ENCODE peak calls at places on chromosome 20, in seven cellular contexts. Q is HepG2, I is K562, Z is HCT116, X is H1, S is SK-N-SH, C is GM12878. L is an unnamed sample.

GRCh38 chr20:10239954-10240353 is 21.3 kb downstream of the SNAP25 start:
- DNase-seq in Q (peak), I (no peak), Z (no peak), X (no peak), S (no peak), C (no peak), L (peak)

GRCh38 chr20:59242714-59243626 is 57.4 kb upstream of the EDN3 start:
- DNase-seq in Q (no peak), I (no peak), Z (no peak), X (no peak), S (no peak), C (no peak), L (no peak)

GRCh38 chr20:57895161-57895855 is 185.5 kb upstream of the PMEPA1 start:
- DNase-seq in Q (no peak), I (no peak), Z (no peak), X (no peak), S (no peak), C (no peak), L (no peak)

GRCh38 chr20:58963060-58963584 is 17.9 kb upstream of the NELFCD start:
- DNase-seq in Q (no peak), I (no peak), Z (no peak), X (no peak), S (peak), C (no peak), L (no peak)

GRCh38 chr20:54623923-54624569 is 148.7 kb downstream of the DOK5 start:
- DNase-seq in Q (no peak), I (no peak), Z (no peak), X (no peak), S (no peak), C (no peak), L (no peak)

GRCh38 chr20:10213526-10213925 is 5.1 kb upstream of the SNAP25 start:
- DNase-seq in Q (no peak), I (no peak), Z (no peak), X (no peak), S (no peak), C (no peak), L (no peak)

GRCh38 chr20:31517373-31517772 is 3.1 kb downstream of the HM13 start:
- DNase-seq in Q (peak), I (peak), Z (peak), X (peak), S (peak), C (no peak), L (no peak)

GRCh38 chr20:11553603-11554002 is 364.1 kb upstream of the BTBD3 start:
- DNase-seq in Q (peak), I (no peak), Z (no peak), X (no peak), S (no peak), C (no peak), L (peak)

GRCh38 chr20:58690351-58690750 is 2.2 kb upstream of the NPEPL1 start:
- DNase-seq in Q (no peak), I (no peak), Z (no peak), X (no peak), S (no peak), C (no peak), L (no peak)

GRCh38 chr20:11993886-11994466 is 76.3 kb downstream of the BTBD3 start:
- DNase-seq in Q (no peak), I (no peak), Z (no peak), X (no peak), S (no peak), C (no peak), L (no peak)

GRCh38 chr20:21520702-21521595 is 7.1 kb upstream of the NKX2-2 start:
- DNase-seq in Q (no peak), I (no peak), Z (no peak), X (no peak), S (peak), C (no peak), L (no peak)

GRCh38 chr20:33539129-33539528 is 49.2 kb downstream of the CBFA2T2 start:
- DNase-seq in Q (peak), I (no peak), Z (no peak), X (no peak), S (no peak), C (no peak), L (peak)

GRCh38 chr20:2741463-2741862 is 48.9 kb downstream of the EBF4 start:
- DNase-seq in Q (no peak), I (no peak), Z (no peak), X (no peak), S (no peak), C (no peak), L (no peak)

GRCh38 chr20:326645-327031 is 1.3 kb downstream of the SOX12 start:
- DNase-seq in Q (no peak), I (no peak), Z (no peak), X (no peak), S (no peak), C (no peak), L (peak)

GRCh38 chr20:438581-439469 is 23.5 kb downstream of the TBC1D20 start:
- DNase-seq in Q (no peak), I (no peak), Z (no peak), X (no peak), S (no peak), C (peak), L (no peak)

GRCh38 chr20:59785118-59785959 is 148.1 kb downstream of the SYCP2 start:
- DNase-seq in Q (no peak), I (no peak), Z (no peak), X (no peak), S (no peak), C (no peak), L (no peak)

GRCh38 chr20:25225642-25226432 is 22.0 kb upstream of the PYGB start:
- DNase-seq in Q (no peak), I (no peak), Z (no peak), X (no peak), S (peak), C (no peak), L (no peak)

GRCh38 chr20:36004045-36004444 is 35.7 kb downstream of the CNBD2 start:
- DNase-seq in Q (no peak), I (no peak), Z (no peak), X (no peak), S (no peak), C (no peak), L (no peak)

GRCh38 chr20:58378056-58378455 is 11.0 kb upstream of the VAPB start:
- DNase-seq in Q (no peak), I (no peak), Z (no peak), X (no peak), S (no peak), C (no peak), L (no peak)

GRCh38 chr20:43994486-43995100 is 79.9 kb downstream of the TOX2 start:
- DNase-seq in Q (no peak), I (no peak), Z (no peak), X (no peak), S (peak), C (no peak), L (no peak)

GRCh38 chr20:58075565-58075964 is 152.9 kb downstream of the ANKRD60 start:
- DNase-seq in Q (no peak), I (no peak), Z (no peak), X (peak), S (peak), C (no peak), L (no peak)

GRCh38 chr20:45358282-45359068 is 4.5 kb upstream of the SYS1 start:
- DNase-seq in Q (peak), I (no peak), Z (no peak), X (no peak), S (no peak), C (no peak), L (no peak)

GRCh38 chr20:52031574-52032303 is 159.8 kb downstream of the ZFP64 start:
- DNase-seq in Q (peak), I (no peak), Z (no peak), X (no peak), S (no peak), C (no peak), L (no peak)

GRCh38 chr20:59772931-59773913 is 160.2 kb downstream of the SYCP2 start:
- DNase-seq in Q (no peak), I (no peak), Z (no peak), X (no peak), S (no peak), C (no peak), L (no peak)

GRCh38 chr20:62987114-62987513 is 19.6 kb downstream of the BHLHE23 start:
- DNase-seq in Q (no peak), I (no peak), Z (no peak), X (no peak), S (no peak), C (no peak), L (no peak)

GRCh38 chr20:62991196-62991807 is 15.5 kb downstream of the BHLHE23 start:
- DNase-seq in Q (no peak), I (no peak), Z (no peak), X (no peak), S (no peak), C (no peak), L (no peak)

GRCh38 chr20:62991863-62992262 is 14.9 kb downstream of the BHLHE23 start:
- DNase-seq in Q (no peak), I (no peak), Z (no peak), X (no peak), S (no peak), C (no peak), L (no peak)

GRCh38 chr20:62990306-62990825 is 16.4 kb downstream of the BHLHE23 start:
- DNase-seq in Q (no peak), I (no peak), Z (no peak), X (no peak), S (no peak), C (no peak), L (no peak)

GRCh38 chr20:62989201-62989601 is 17.6 kb downstream of the BHLHE23 start:
- DNase-seq in Q (no peak), I (no peak), Z (no peak), X (no peak), S (no peak), C (no peak), L (no peak)
- TF ChIP-seq JUND in Q (no peak), I (no peak), Z (no peak), X (no peak), S (no peak), C (no peak), L (no peak)

GRCh38 chr20:47686545-47686944 is 98.7 kb downstream of the SULF2 start:
- DNase-seq in Q (no peak), I (no peak), Z (no peak), X (no peak), S (no peak), C (no peak), L (no peak)

GRCh38 chr20:47687095-47687987 is 97.9 kb downstream of the SULF2 start:
- DNase-seq in Q (no peak), I (no peak), Z (no peak), X (no peak), S (no peak), C (no peak), L (no peak)

GRCh38 chr20:47682916-47683315 is 102.4 kb downstream of the SULF2 start:
- DNase-seq in Q (no peak), I (no peak), Z (no peak), X (no peak), S (no peak), C (no peak), L (no peak)

GRCh38 chr20:47681977-47682812 is 103.1 kb downstream of the SULF2 start:
- DNase-seq in Q (peak), I (no peak), Z (no peak), X (no peak), S (no peak), C (no peak), L (no peak)

DNA sequence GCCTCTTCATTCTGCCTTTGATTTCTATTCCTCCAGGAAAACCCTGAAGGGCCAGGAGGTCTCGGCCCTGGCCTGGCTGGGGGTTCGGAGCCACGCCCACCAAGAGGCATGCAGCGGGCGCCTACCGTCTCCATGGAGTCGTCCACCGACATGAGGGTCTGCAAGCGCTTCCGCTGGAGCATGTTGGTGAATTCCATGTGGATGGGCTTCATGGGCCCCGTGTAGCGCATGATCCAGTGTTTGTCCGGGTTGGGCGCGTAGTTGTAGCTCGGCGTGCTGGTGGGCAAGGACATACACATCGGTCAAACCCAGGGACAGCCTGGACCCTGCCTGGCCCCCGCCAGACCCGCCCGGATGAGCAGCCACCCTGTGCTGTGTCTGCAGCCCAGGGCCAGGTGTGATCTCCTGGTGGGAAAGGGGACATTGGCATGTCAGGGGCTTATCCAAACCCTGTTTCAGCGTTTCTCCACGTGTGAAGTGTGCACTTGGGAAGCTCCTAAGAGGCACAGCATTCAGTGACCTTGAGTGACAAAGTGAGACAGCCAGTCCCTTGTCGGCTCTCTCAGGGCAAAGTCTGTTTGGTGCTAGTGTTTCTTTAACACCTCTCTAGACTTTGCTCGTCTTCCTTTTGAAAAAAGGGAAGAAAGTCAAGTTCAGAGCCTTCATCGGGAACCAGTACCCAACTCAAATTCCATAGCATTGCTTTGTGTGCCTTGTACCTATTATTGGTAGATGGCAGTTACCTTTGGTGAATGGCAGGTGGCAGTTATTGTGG is 100.8 kb downstream of the SULF2 start:
- DNase-seq in Q (peak), I (no peak), Z (no peak), X (no peak), S (no peak), C (no peak), L (no peak)
- TF ChIP-seq JUND in Q (no peak), I (no peak), Z (no peak), X (no peak), S (no peak), C (no peak), L (no peak)

GRCh38 chr20:4156411-4156810 is 141.1 kb upstream of the RNF24 start:
- DNase-seq in Q (no peak), I (no peak), Z (no peak), X (no peak), S (no peak), C (no peak), L (peak)

GRCh38 chr20:4153661-4154238 is 138.4 kb upstream of the RNF24 start:
- DNase-seq in Q (no peak), I (no peak), Z (no peak), X (no peak), S (no peak), C (no peak), L (no peak)

GRCh38 chr20:4157516-4157915 is 142.2 kb upstream of the RNF24 start:
- DNase-seq in Q (no peak), I (no peak), Z (no peak), X (no peak), S (no peak), C (no peak), L (no peak)

GRCh38 chr20:4154958-4155411 is 139.6 kb upstream of the RNF24 start:
- DNase-seq in Q (no peak), I (peak), Z (no peak), X (no peak), S (no peak), C (no peak), L (no peak)

GRCh38 chr20:4155953-4156352 is 140.6 kb upstream of the RNF24 start:
- DNase-seq in Q (no peak), I (no peak), Z (no peak), X (no peak), S (no peak), C (no peak), L (no peak)
- TF ChIP-seq JUND in Q (no peak), I (no peak), Z (no peak), X (no peak), S (no peak), C (no peak), L (no peak)

DNA sequence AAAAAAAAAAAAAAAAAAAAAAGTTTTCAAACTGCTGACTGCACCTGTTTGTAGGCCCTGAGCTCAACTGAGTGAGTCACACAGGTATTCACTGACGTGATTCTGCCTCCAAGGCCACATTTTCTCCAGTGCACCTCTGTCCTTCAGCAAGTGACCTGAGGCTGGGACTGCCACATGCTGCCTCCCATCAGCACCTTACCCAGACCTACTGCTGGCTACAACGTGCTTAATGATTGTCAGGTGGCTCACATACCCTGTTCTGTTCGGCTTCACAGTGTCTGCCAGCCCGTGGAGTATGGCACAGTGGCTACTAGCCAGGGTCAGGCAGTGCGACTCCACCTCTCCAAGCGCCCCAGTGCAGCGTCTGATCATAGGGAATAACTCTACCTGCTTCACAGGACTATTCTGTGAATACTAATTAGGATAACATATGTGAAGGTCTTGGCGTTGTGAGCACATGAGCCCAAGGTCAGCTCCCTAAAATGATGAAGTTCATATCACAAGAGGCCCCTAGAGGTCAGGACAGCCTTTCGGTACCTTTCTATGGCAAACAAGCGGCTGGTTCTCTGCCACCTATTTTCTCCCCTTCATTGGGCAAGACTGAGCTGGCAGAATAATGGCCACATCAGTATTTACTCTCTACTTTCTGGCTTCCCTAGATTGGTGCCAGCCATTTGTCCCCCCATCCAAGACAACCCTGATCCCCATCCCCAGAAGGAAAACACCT is 28.1 kb downstream of the RIPOR3 start:
- DNase-seq in Q (peak), I (no peak), Z (peak), X (no peak), S (peak), C (no peak), L (peak)
- TF ChIP-seq JUND in Q (no peak), I (no peak), Z (no peak), X (no peak), S (no peak), C (no peak), L (no peak)

GRCh38 chr20:24100370-24101011 is 111.9 kb upstream of the GGTLC1 start:
- DNase-seq in Q (peak), I (peak), Z (peak), X (no peak), S (peak), C (no peak), L (no peak)
- TF ChIP-seq JUND in Q (no peak), I (no peak), Z (no peak), X (no peak), S (no peak), C (no peak), L (no peak)

GRCh38 chr20:37228111-37228510 is 33.5 kb downstream of the GHRH start:
- DNase-seq in Q (no peak), I (no peak), Z (no peak), X (no peak), S (no peak), C (no peak), L (no peak)

GRCh38 chr20:37229300-37229699 is 32.3 kb downstream of the GHRH start:
- DNase-seq in Q (no peak), I (no peak), Z (no peak), X (no peak), S (no peak), C (no peak), L (no peak)

GRCh38 chr20:37225146-37225545 is 36.5 kb downstream of the GHRH start:
- DNase-seq in Q (no peak), I (no peak), Z (no peak), X (no peak), S (no peak), C (no peak), L (no peak)

GRCh38 chr20:37228656-37229055 is 33.0 kb downstream of the GHRH start:
- DNase-seq in Q (no peak), I (no peak), Z (no peak), X (no peak), S (no peak), C (no peak), L (no peak)

GRCh38 chr20:37226889-37227288 is 34.7 kb downstream of the GHRH start:
- DNase-seq in Q (no peak), I (no peak), Z (no peak), X (no peak), S (no peak), C (no peak), L (no peak)
- TF ChIP-seq JUND in Q (no peak), I (no peak), Z (no peak), X (no peak), S (no peak), C (no peak), L (no peak)

L was measured in T47D.